ENCODE peak calls at places on chromosomes 11 and 22, in seven cellular contexts. U is IMR-90, O is neuronal stem cell, H is mesenchymal stem cell, B is H1, W is H9, G is trophoblast cell. Y is an unnamed sample.

GRCh38 chr11:114353448-114353847 is 46.9 kb downstream of the C11orf71 start:
- DNase-seq in U (peak; percentile 46), O (no peak), H (no peak), B (no peak), W (no peak), G (no peak), Y (no peak)

GRCh38 chr11:6746086-6746618 is 25.6 kb downstream of the OR2AG2 start:
- DNase-seq in U (no peak), O (no peak), H (peak; percentile 15), B (no peak), W (no peak), G (no peak), Y (no peak)

GRCh38 chr11:8273281-8273680 is 9.6 kb upstream of the LMO1 start:
- DNase-seq in U (peak; percentile 29), O (no peak), H (no peak), B (no peak), W (no peak), G (no peak), Y (no peak)

GRCh38 chr22:20530368-20531153 is 23.2 kb downstream of the MED15 start:
- DNase-seq in U (peak; percentile 83), O (no peak), H (peak; percentile 85), B (no peak), W (no peak), G (peak; percentile 85), Y (peak; percentile 74)

GRCh38 chr22:21726650-21727049 is 8.9 kb downstream of the YPEL1 start:
- DNase-seq in U (no peak), O (no peak), H (peak; percentile 30), B (peak; percentile 36), W (peak; percentile 89), G (peak; percentile 35), Y (peak; percentile 90)

GRCh38 chr22:17779286-17780115 is 5.2 kb upstream of the BID start:
- DNase-seq in U (no peak), O (no peak), H (no peak), B (no peak), W (no peak), G (no peak), Y (no peak)

GRCh38 chr11:32698579-32698978 is 95.9 kb downstream of the CCDC73 start:
- DNase-seq in U (no peak), O (no peak), H (no peak), B (no peak), W (no peak), G (no peak), Y (no peak)

GRCh38 chr11:23311986-23312940 is 452.0 kb upstream of the CCDC179 start:
- DNase-seq in U (peak; percentile 74), O (no peak), H (peak; percentile 79), B (no peak), W (no peak), G (no peak), Y (peak; percentile 61)

GRCh38 chr11:17648528-17648927 is 70.8 kb upstream of the MYOD1 start:
- DNase-seq in U (no peak), O (no peak), H (no peak), B (no peak), W (no peak), G (no peak), Y (no peak)

GRCh38 chr11:20035701-20036601 is 124.3 kb downstream of the DBX1 start:
- DNase-seq in U (peak; percentile 99), O (no peak), H (peak; percentile 94), B (no peak), W (no peak), G (no peak), Y (no peak)

GRCh38 chr11:2358754-2359444 is 18.2 kb upstream of the CD81 start:
- DNase-seq in U (no peak), O (no peak), H (no peak), B (no peak), W (no peak), G (no peak), Y (no peak)

GRCh38 chr11:116695657-116696254 is 77.0 kb downstream of the BUD13 start:
- DNase-seq in U (no peak), O (no peak), H (no peak), B (no peak), W (no peak), G (no peak), Y (no peak)

GRCh38 chr11:116698080-116698479 is 74.7 kb downstream of the BUD13 start:
- DNase-seq in U (no peak), O (no peak), H (no peak), B (no peak), W (no peak), G (no peak), Y (no peak)

GRCh38 chr11:116697639-116698038 is 75.1 kb downstream of the BUD13 start:
- DNase-seq in U (no peak), O (no peak), H (no peak), B (no peak), W (no peak), G (no peak), Y (no peak)

GRCh38 chr11:116696381-116696941 is 76.3 kb downstream of the BUD13 start:
- DNase-seq in U (no peak), O (no peak), H (no peak), B (no peak), W (peak; percentile 94), G (peak; percentile 17), Y (peak; percentile 73)

DNA sequence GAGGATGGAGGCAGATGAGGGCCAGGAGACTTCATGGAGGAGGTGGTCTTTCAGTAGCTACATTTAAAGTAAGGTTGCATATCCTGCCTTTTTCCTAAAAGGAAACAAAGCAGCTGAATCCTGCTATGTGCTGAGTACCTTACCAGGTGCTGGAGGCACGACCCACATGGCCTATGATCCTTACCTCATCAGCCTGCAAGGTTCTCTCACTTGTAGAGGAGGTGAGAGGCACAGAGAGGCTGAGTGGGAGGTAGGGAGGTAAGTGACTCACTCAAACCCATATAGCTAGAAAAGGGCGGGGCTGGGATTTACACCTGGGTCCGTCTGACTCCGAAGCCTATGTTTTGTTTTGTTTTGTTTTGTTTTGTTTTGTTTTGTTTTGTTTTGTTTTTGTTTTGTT is 75.8 kb downstream of the BUD13 start:
- DNase-seq in U (no peak), O (no peak), H (no peak), B (no peak), W (no peak), G (peak; percentile 87), Y (peak; percentile 37)
- H3K23ac ChIP-seq in U (no peak overlapping the region), O (no peak overlapping the region), H (no peak overlapping the region), B (no peak overlapping the region), W (no peak overlapping the region), G (no peak overlapping the region), Y (no peak overlapping the region)

GRCh38 chr11:67409781-67410368 is 5.6 kb upstream of the CARNS1 start:
- DNase-seq in U (no peak), O (no peak), H (no peak), B (peak; percentile 56), W (peak; percentile 93), G (no peak), Y (peak; percentile 71)

GRCh38 chr11:67407700-67408163 is 3.8 kb downstream of the TBC1D10C start:
- DNase-seq in U (no peak), O (no peak), H (no peak), B (no peak), W (no peak), G (no peak), Y (no peak)

GRCh38 chr11:67410369-67410831 is 5.1 kb upstream of the CARNS1 start:
- DNase-seq in U (no peak), O (no peak), H (no peak), B (no peak), W (no peak), G (no peak), Y (no peak)

GRCh38 chr11:67408437-67409200 is 4.7 kb downstream of the TBC1D10C start:
- DNase-seq in U (no peak), O (no peak), H (no peak), B (no peak), W (no peak), G (no peak), Y (no peak)

DNA sequence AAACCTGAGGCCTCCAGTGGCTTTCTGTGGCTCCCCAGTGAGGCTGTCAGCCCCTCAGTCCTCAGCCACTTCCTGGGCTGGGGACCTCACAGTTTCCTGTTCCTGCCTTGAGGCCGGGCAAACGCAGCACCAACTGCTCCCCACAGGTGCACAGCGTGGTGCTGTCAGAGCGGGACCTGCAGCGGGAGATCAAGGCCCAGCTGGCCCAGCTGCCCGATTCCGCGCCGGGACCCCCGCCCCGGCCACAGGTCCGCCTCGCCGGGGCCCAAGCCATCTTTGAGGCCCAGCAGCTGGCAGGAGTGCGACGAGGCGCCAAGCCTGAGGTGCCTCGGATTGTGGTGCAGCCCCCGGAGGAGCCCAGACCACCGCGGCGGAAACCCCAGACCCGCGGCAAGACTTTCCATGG is 5.4 kb downstream of the TBC1D10C start:
- DNase-seq in U (no peak), O (no peak), H (no peak), B (no peak), W (no peak), G (no peak), Y (no peak)
- H3K23ac ChIP-seq in U (no peak overlapping the region), O (no peak overlapping the region), H (no peak overlapping the region), B (no peak overlapping the region), W (no peak overlapping the region), G (no peak overlapping the region), Y (no peak overlapping the region)

GRCh38 chr22:44701187-44701586 is 817 bp upstream of the PRR5 start:
- DNase-seq in U (no peak), O (no peak), H (no peak), B (no peak), W (no peak), G (no peak), Y (no peak)

GRCh38 chr22:44704159-44705021 is 2.4 kb downstream of the PRR5 start:
- DNase-seq in U (no peak), O (no peak), H (no peak), B (no peak), W (no peak), G (no peak), Y (no peak)

GRCh38 chr22:44703269-44703870 is 1.4 kb downstream of the PRR5 start:
- DNase-seq in U (no peak), O (no peak), H (no peak), B (no peak), W (no peak), G (no peak), Y (no peak)

GRCh38 chr22:44701824-44702478 is at the start of gene PRR5:
- DNase-seq in U (peak; percentile 91), O (peak; percentile 61), H (peak; percentile 88), B (no peak), W (peak; percentile 77), G (no peak), Y (peak; percentile 74)

DNA sequence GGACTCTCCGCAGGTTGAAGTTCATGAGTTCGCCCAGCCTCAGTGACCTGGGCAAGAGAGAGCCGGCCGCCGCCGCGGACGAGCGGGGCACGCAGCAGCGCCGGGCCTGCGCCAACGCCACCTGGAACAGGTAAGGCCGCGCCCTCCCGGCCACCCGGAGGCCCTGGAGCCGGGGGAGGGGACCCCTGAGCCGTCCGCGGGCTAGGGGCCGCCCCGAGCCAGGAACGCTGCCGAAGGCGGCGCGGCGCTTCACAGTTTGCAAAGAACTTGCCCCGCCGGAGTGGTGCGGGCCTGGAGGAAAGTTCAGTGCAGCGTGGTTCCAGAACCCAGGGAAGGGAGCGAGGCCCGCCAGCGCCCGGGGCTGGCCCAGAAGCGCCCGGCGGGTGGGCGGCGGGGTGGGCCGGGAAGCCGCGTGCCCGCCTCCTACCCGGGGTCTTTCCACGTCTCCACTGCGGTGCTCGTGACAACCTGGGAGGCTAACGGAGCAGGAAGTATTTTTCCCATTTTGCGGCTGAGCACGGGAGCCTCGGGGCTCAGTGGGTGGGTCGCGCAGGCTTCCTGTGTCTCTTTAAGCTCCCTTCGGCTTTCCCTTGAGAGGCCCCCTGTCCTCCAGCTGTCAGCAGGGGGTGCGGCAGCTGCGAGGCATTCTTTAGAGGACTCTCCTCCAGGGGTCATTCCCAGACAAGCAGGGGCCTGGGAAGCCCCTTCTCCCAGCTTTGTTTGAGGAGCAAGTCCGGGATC is 645 bp downstream of the PRR5 start:
- DNase-seq in U (peak; percentile 54), O (peak; percentile 51), H (peak; percentile 76), B (no peak), W (peak; percentile 64), G (peak; percentile 30), Y (peak; percentile 40)
- H3K23ac ChIP-seq in U (peak overlapping the region; percentile 60), O (peak overlapping the region; percentile 40), H (no peak overlapping the region), B (no peak overlapping the region), W (no peak overlapping the region), G (no peak overlapping the region), Y (no peak overlapping the region)

GRCh38 chr11:15885913-15886698 is 470.2 kb downstream of the SOX6 start:
- DNase-seq in U (no peak), O (no peak), H (no peak), B (no peak), W (no peak), G (no peak), Y (no peak)
- H3K23ac ChIP-seq in U (no peak overlapping the region), O (no peak overlapping the region), H (no peak overlapping the region), B (no peak overlapping the region), W (no peak overlapping the region), G (no peak overlapping the region), Y (no peak overlapping the region)

Y was measured in mesendoderm.